ENCODE peak calls at places on chromosomes 6 and 20, in nine cellular contexts. O, D, A, I, C, P, H, L and T are unnamed samples.

GRCh38 chr6:161169690-161170089 is 104.2 kb downstream of the AGPAT4 start:
- DNase-seq in O (no peak), D (peak), A (no peak), I (no peak), C (no peak), P (no peak), H (no peak), L (no peak), T (peak)

GRCh38 chr20:50587291-50587961 is 77.2 kb downstream of the PTPN1 start:
- DNase-seq in O (no peak), D (no peak), A (no peak), I (no peak), C (no peak), P (no peak), H (no peak), L (no peak), T (no peak)

GRCh38 chr20:3539708-3540107 is 68.9 kb downstream of the ATRN start:
- DNase-seq in O (no peak), D (no peak), A (no peak), I (no peak), C (no peak), P (no peak), H (no peak), L (no peak), T (no peak)

GRCh38 chr6:125354649-125355048 is 52.9 kb upstream of the HDDC2 start:
- DNase-seq in O (no peak), D (no peak), A (no peak), I (no peak), C (no peak), P (peak), H (no peak), L (no peak), T (no peak)

GRCh38 chr6:39365281-39366074 is 43.0 kb upstream of the KCNK16 start:
- DNase-seq in O (peak), D (no peak), A (no peak), I (no peak), C (no peak), P (no peak), H (no peak), L (no peak), T (no peak)

GRCh38 chr6:43334466-43335095 is 26.0 kb upstream of the CRIP3 start:
- DNase-seq in O (peak), D (peak), A (no peak), I (peak), C (no peak), P (no peak), H (no peak), L (no peak), T (no peak)

GRCh38 chr20:25195962-25196700 is 619 bp downstream of the ENTPD6 start:
- DNase-seq in O (no peak), D (peak), A (no peak), I (peak), C (peak), P (no peak), H (peak), L (peak), T (no peak)

GRCh38 chr6:73225396-73225795 is at the start of gene KHDC1L:
- DNase-seq in O (no peak), D (no peak), A (no peak), I (no peak), C (no peak), P (no peak), H (no peak), L (no peak), T (no peak)

GRCh38 chr6:33668914-33669313 is 42.6 kb downstream of the UQCC2 start:
- DNase-seq in O (no peak), D (peak), A (no peak), I (no peak), C (no peak), P (no peak), H (no peak), L (peak), T (no peak)

GRCh38 chr6:100202417-100203194 is 208.6 kb upstream of the MCHR2 start:
- DNase-seq in O (peak), D (no peak), A (no peak), I (peak), C (no peak), P (no peak), H (no peak), L (no peak), T (no peak)

GRCh38 chr6:36340671-36341454 is 4.2 kb upstream of the BNIP5 start:
- DNase-seq in O (peak), D (peak), A (peak), I (peak), C (no peak), P (peak), H (peak), L (peak), T (peak)

GRCh38 chr20:3194617-3195280 is 9.7 kb downstream of the DDRGK1 start:
- DNase-seq in O (no peak), D (no peak), A (no peak), I (no peak), C (no peak), P (no peak), H (no peak), L (no peak), T (no peak)